ENCODE peak calls at places on chromosomes 4 and X, in ten cellular contexts. One of them, this sample, is unnamed.

GRCh38 chr4:101198741-101199339 is 148.5 kb downstream of the PPP3CA start:
- DNase-seq in choroid plexus epithelial cell: no peak
- DNase-seq in A673: no peak
- DNase-seq in mesenteric fat pad: no peak
- DNase-seq in COLO829: no peak
- DNase-seq in iris pigment epithelial cell: no peak
- DNase-seq in RPMI8226: no peak
- DNase-seq in endothelial cell: no peak
- DNase-seq in RKO: no peak
- DNase-seq in activated CD8-positive, alpha-beta memory T cell treated with anti-CD3 and anti-CD28 coated beads for 4 hours: no peak
- DNase-seq in this sample: no peak

GRCh38 chrX:130264573-130264972 is 4.1 kb downstream of the ZNF280C start:
- DNase-seq in iris pigment epithelial cell: peak
- DNase-seq in mesenteric fat pad: no peak
- DNase-seq in activated CD8-positive, alpha-beta memory T cell treated with anti-CD3 and anti-CD28 coated beads for 4 hours: no peak
- DNase-seq in RKO: no peak
- DNase-seq in A673: no peak
- DNase-seq in COLO829: no peak
- DNase-seq in endothelial cell: no peak
- DNase-seq in RPMI8226: no peak
- DNase-seq in choroid plexus epithelial cell: peak
- DNase-seq in this sample: no peak

GRCh38 chrX:112521658-112522057 is 158.1 kb downstream of the LHFPL1 start:
- DNase-seq in activated CD8-positive, alpha-beta memory T cell treated with anti-CD3 and anti-CD28 coated beads for 4 hours: no peak
- DNase-seq in COLO829: no peak
- DNase-seq in endothelial cell: no peak
- DNase-seq in choroid plexus epithelial cell: no peak
- DNase-seq in RPMI8226: no peak
- DNase-seq in mesenteric fat pad: no peak
- DNase-seq in RKO: no peak
- DNase-seq in iris pigment epithelial cell: no peak
- DNase-seq in A673: no peak
- DNase-seq in this sample: no peak

GRCh38 chr4:57249083-57249482 is 138.9 kb upstream of the IGFBP7 start:
- DNase-seq in choroid plexus epithelial cell: peak
- DNase-seq in activated CD8-positive, alpha-beta memory T cell treated with anti-CD3 and anti-CD28 coated beads for 4 hours: no peak
- DNase-seq in RPMI8226: no peak
- DNase-seq in endothelial cell: no peak
- DNase-seq in iris pigment epithelial cell: peak
- DNase-seq in RKO: peak
- DNase-seq in mesenteric fat pad: no peak
- DNase-seq in A673: no peak
- DNase-seq in COLO829: peak
- DNase-seq in this sample: no peak

GRCh38 chr4:83252782-83253405 is 31.7 kb downstream of the COQ2 start:
- DNase-seq in endothelial cell: peak
- DNase-seq in A673: peak
- DNase-seq in iris pigment epithelial cell: peak
- DNase-seq in mesenteric fat pad: no peak
- DNase-seq in RPMI8226: peak
- DNase-seq in activated CD8-positive, alpha-beta memory T cell treated with anti-CD3 and anti-CD28 coated beads for 4 hours: no peak
- DNase-seq in RKO: peak
- DNase-seq in choroid plexus epithelial cell: peak
- DNase-seq in COLO829: peak
- DNase-seq in this sample: peak

GRCh38 chrX:19774905-19775304 is 112.5 kb downstream of the SH3KBP1 start:
- DNase-seq in RPMI8226: no peak
- DNase-seq in COLO829: no peak
- DNase-seq in endothelial cell: no peak
- DNase-seq in choroid plexus epithelial cell: no peak
- DNase-seq in activated CD8-positive, alpha-beta memory T cell treated with anti-CD3 and anti-CD28 coated beads for 4 hours: no peak
- DNase-seq in iris pigment epithelial cell: no peak
- DNase-seq in RKO: no peak
- DNase-seq in A673: no peak
- DNase-seq in mesenteric fat pad: no peak
- DNase-seq in this sample: no peak

GRCh38 chr4:76067652-76068286 is 6.7 kb upstream of the ART3 start:
- DNase-seq in COLO829: peak
- DNase-seq in A673: peak
- DNase-seq in endothelial cell: peak
- DNase-seq in mesenteric fat pad: no peak
- DNase-seq in choroid plexus epithelial cell: peak
- DNase-seq in RKO: peak
- DNase-seq in iris pigment epithelial cell: peak
- DNase-seq in activated CD8-positive, alpha-beta memory T cell treated with anti-CD3 and anti-CD28 coated beads for 4 hours: peak
- DNase-seq in RPMI8226: peak
- DNase-seq in this sample: peak

GRCh38 chrX:18864390-18864920 is 119.5 kb downstream of the PHKA2 start:
- DNase-seq in RPMI8226: no peak
- DNase-seq in choroid plexus epithelial cell: no peak
- DNase-seq in endothelial cell: no peak
- DNase-seq in mesenteric fat pad: no peak
- DNase-seq in RKO: no peak
- DNase-seq in A673: no peak
- DNase-seq in activated CD8-positive, alpha-beta memory T cell treated with anti-CD3 and anti-CD28 coated beads for 4 hours: no peak
- DNase-seq in COLO829: no peak
- DNase-seq in iris pigment epithelial cell: no peak
- DNase-seq in this sample: no peak

GRCh38 chr4:128835498-128836222 is 26.2 kb downstream of the JADE1 start:
- DNase-seq in choroid plexus epithelial cell: peak
- DNase-seq in iris pigment epithelial cell: no peak
- DNase-seq in endothelial cell: no peak
- DNase-seq in mesenteric fat pad: no peak
- DNase-seq in activated CD8-positive, alpha-beta memory T cell treated with anti-CD3 and anti-CD28 coated beads for 4 hours: no peak
- DNase-seq in RKO: no peak
- DNase-seq in COLO829: no peak
- DNase-seq in A673: no peak
- DNase-seq in RPMI8226: no peak
- DNase-seq in this sample: no peak

GRCh38 chrX:18696653-18697052 is 10.8 kb upstream of the PPEF1 start:
- DNase-seq in RKO: no peak
- DNase-seq in activated CD8-positive, alpha-beta memory T cell treated with anti-CD3 and anti-CD28 coated beads for 4 hours: no peak
- DNase-seq in COLO829: no peak
- DNase-seq in RPMI8226: no peak
- DNase-seq in endothelial cell: no peak
- DNase-seq in iris pigment epithelial cell: no peak
- DNase-seq in choroid plexus epithelial cell: no peak
- DNase-seq in A673: no peak
- DNase-seq in mesenteric fat pad: no peak
- DNase-seq in this sample: no peak

This sample was measured in PC-9.